ENCODE peak calls at places on chromosome 6, in eight cellular contexts. One of them, this sample, is unnamed.

GRCh38 chr6:160069050-160069454 is 52.6 kb upstream of the SLC22A1 start:
- DNase-seq in kidney: no peak
- DNase-seq in ascending aorta: no peak
- DNase-seq in OCI-LY7: peak; percentile 82
- DNase-seq in lower leg skin: no peak
- DNase-seq in pancreas: no peak
- DNase-seq in cardiac muscle cell: no peak
- DNase-seq in spleen: no peak
- DNase-seq in this sample: no peak

GRCh38 chr6:107629545-107630147 is 139.7 kb downstream of the SOBP start:
- DNase-seq in kidney: no peak
- DNase-seq in ascending aorta: no peak
- DNase-seq in OCI-LY7: no peak
- DNase-seq in lower leg skin: no peak
- DNase-seq in pancreas: no peak
- DNase-seq in cardiac muscle cell: no peak
- DNase-seq in spleen: no peak
- DNase-seq in this sample: no peak

GRCh38 chr6:139801571-139802321 is 427.3 kb upstream of the CITED2 start:
- DNase-seq in kidney: no peak
- DNase-seq in ascending aorta: no peak
- DNase-seq in OCI-LY7: no peak
- DNase-seq in lower leg skin: no peak
- DNase-seq in pancreas: no peak
- DNase-seq in cardiac muscle cell: peak; percentile 55
- DNase-seq in spleen: no peak
- DNase-seq in this sample: no peak

GRCh38 chr6:119626884-119627619 is 277.5 kb upstream of the MAN1A1 start:
- DNase-seq in kidney: no peak
- DNase-seq in ascending aorta: no peak
- DNase-seq in OCI-LY7: no peak
- DNase-seq in lower leg skin: no peak
- DNase-seq in pancreas: no peak
- DNase-seq in cardiac muscle cell: no peak
- DNase-seq in spleen: no peak
- DNase-seq in this sample: no peak

GRCh38 chr6:63897459-63897858 is 261.9 kb downstream of the PHF3 start:
- DNase-seq in kidney: no peak
- DNase-seq in ascending aorta: no peak
- DNase-seq in OCI-LY7: no peak
- DNase-seq in lower leg skin: no peak
- DNase-seq in pancreas: no peak
- DNase-seq in cardiac muscle cell: no peak
- DNase-seq in spleen: no peak
- DNase-seq in this sample: no peak

GRCh38 chr6:2853766-2854393 is 12.2 kb upstream of the SERPINB1 start:
- DNase-seq in kidney: peak; percentile 84
- DNase-seq in ascending aorta: peak; percentile 55
- DNase-seq in OCI-LY7: peak; percentile 70
- DNase-seq in lower leg skin: no peak
- DNase-seq in pancreas: no peak
- DNase-seq in cardiac muscle cell: no peak
- DNase-seq in spleen: no peak
- DNase-seq in this sample: peak; percentile 58

GRCh38 chr6:131995924-131996323 is 44.8 kb upstream of the CCN2 start:
- DNase-seq in kidney: no peak
- DNase-seq in ascending aorta: no peak
- DNase-seq in OCI-LY7: no peak
- DNase-seq in lower leg skin: no peak
- DNase-seq in pancreas: no peak
- DNase-seq in cardiac muscle cell: no peak
- DNase-seq in spleen: no peak
- DNase-seq in this sample: no peak

GRCh38 chr6:99270852-99271251 is 78.6 kb downstream of the FAXC start:
- DNase-seq in kidney: no peak
- DNase-seq in ascending aorta: no peak
- DNase-seq in OCI-LY7: no peak
- DNase-seq in lower leg skin: no peak
- DNase-seq in pancreas: no peak
- DNase-seq in cardiac muscle cell: no peak
- DNase-seq in spleen: no peak
- DNase-seq in this sample: no peak

GRCh38 chr6:35448191-35448590 is 3.9 kb upstream of the FANCE start:
- DNase-seq in kidney: peak; percentile 30
- DNase-seq in ascending aorta: no peak
- DNase-seq in OCI-LY7: no peak
- DNase-seq in lower leg skin: no peak
- DNase-seq in pancreas: no peak
- DNase-seq in cardiac muscle cell: no peak
- DNase-seq in spleen: no peak
- DNase-seq in this sample: no peak

GRCh38 chr6:506508-506907 is 115.0 kb downstream of the IRF4 start:
- DNase-seq in kidney: no peak
- DNase-seq in ascending aorta: no peak
- DNase-seq in OCI-LY7: no peak
- DNase-seq in lower leg skin: no peak
- DNase-seq in pancreas: no peak
- DNase-seq in cardiac muscle cell: no peak
- DNase-seq in spleen: no peak
- DNase-seq in this sample: no peak

GRCh38 chr6:152632383-152632782 is 4.8 kb downstream of the SYNE1 start:
- DNase-seq in kidney: no peak
- DNase-seq in ascending aorta: no peak
- DNase-seq in OCI-LY7: no peak
- DNase-seq in lower leg skin: no peak
- DNase-seq in pancreas: no peak
- DNase-seq in cardiac muscle cell: no peak
- DNase-seq in spleen: no peak
- DNase-seq in this sample: no peak

GRCh38 chr6:30931959-30932645 is at the start of gene SFTA2:
- DNase-seq in kidney: no peak
- DNase-seq in ascending aorta: no peak
- DNase-seq in OCI-LY7: no peak
- DNase-seq in lower leg skin: no peak
- DNase-seq in pancreas: no peak
- DNase-seq in cardiac muscle cell: no peak
- DNase-seq in spleen: no peak
- DNase-seq in this sample: no peak

GRCh38 chr6:91029211-91029610 is 442.3 kb upstream of the MAP3K7 start:
- DNase-seq in kidney: no peak
- DNase-seq in ascending aorta: no peak
- DNase-seq in OCI-LY7: no peak
- DNase-seq in lower leg skin: no peak
- DNase-seq in pancreas: no peak
- DNase-seq in cardiac muscle cell: peak; percentile 37
- DNase-seq in spleen: no peak
- DNase-seq in this sample: no peak

GRCh38 chr6:79602859-79603258 is 28.3 kb upstream of the SH3BGRL2 start:
- DNase-seq in kidney: no peak
- DNase-seq in ascending aorta: no peak
- DNase-seq in OCI-LY7: no peak
- DNase-seq in lower leg skin: no peak
- DNase-seq in pancreas: no peak
- DNase-seq in cardiac muscle cell: no peak
- DNase-seq in spleen: no peak
- DNase-seq in this sample: no peak

GRCh38 chr6:23654745-23655144 is 471.3 kb upstream of the NRSN1 start:
- DNase-seq in kidney: no peak
- DNase-seq in ascending aorta: no peak
- DNase-seq in OCI-LY7: no peak
- DNase-seq in lower leg skin: no peak
- DNase-seq in pancreas: no peak
- DNase-seq in cardiac muscle cell: no peak
- DNase-seq in spleen: no peak
- DNase-seq in this sample: no peak

GRCh38 chr6:12017876-12018401 is 5.8 kb downstream of the HIVEP1 start:
- DNase-seq in kidney: peak; percentile 75
- DNase-seq in ascending aorta: no peak
- DNase-seq in OCI-LY7: no peak
- DNase-seq in lower leg skin: no peak
- DNase-seq in pancreas: no peak
- DNase-seq in cardiac muscle cell: no peak
- DNase-seq in spleen: peak; percentile 75
- DNase-seq in this sample: no peak

GRCh38 chr6:303263-303662 is 11.0 kb downstream of the DUSP22 start:
- DNase-seq in kidney: no peak
- DNase-seq in ascending aorta: no peak
- DNase-seq in OCI-LY7: no peak
- DNase-seq in lower leg skin: no peak
- DNase-seq in pancreas: peak; percentile 41
- DNase-seq in cardiac muscle cell: no peak
- DNase-seq in spleen: peak; percentile 75
- DNase-seq in this sample: no peak

GRCh38 chr6:16762265-16762546 is 946 bp upstream of the ATXN1 start:
- DNase-seq in kidney: no peak
- DNase-seq in ascending aorta: no peak
- DNase-seq in OCI-LY7: no peak
- DNase-seq in lower leg skin: no peak
- DNase-seq in pancreas: no peak
- DNase-seq in cardiac muscle cell: no peak
- DNase-seq in spleen: no peak
- DNase-seq in this sample: no peak

GRCh38 chr6:49252901-49253300 is 210.2 kb downstream of the MMUT start:
- DNase-seq in kidney: no peak
- DNase-seq in ascending aorta: no peak
- DNase-seq in OCI-LY7: no peak
- DNase-seq in lower leg skin: no peak
- DNase-seq in pancreas: no peak
- DNase-seq in cardiac muscle cell: no peak
- DNase-seq in spleen: no peak
- DNase-seq in this sample: no peak

GRCh38 chr6:12339808-12340487 is 49.8 kb downstream of the EDN1 start:
- DNase-seq in kidney: no peak
- DNase-seq in ascending aorta: no peak
- DNase-seq in OCI-LY7: no peak
- DNase-seq in lower leg skin: no peak
- DNase-seq in pancreas: no peak
- DNase-seq in cardiac muscle cell: no peak
- DNase-seq in spleen: no peak
- DNase-seq in this sample: peak; percentile 57

GRCh38 chr6:56618050-56618449 is 24.6 kb downstream of the DST start:
- DNase-seq in kidney: no peak
- DNase-seq in ascending aorta: no peak
- DNase-seq in OCI-LY7: no peak
- DNase-seq in lower leg skin: no peak
- DNase-seq in pancreas: no peak
- DNase-seq in cardiac muscle cell: no peak
- DNase-seq in spleen: no peak
- DNase-seq in this sample: no peak
- TF ChIP-seq CTCF in kidney: no peak
- TF ChIP-seq CTCF in ascending aorta: no peak
- TF ChIP-seq CTCF in OCI-LY7: peak; percentile 41
- TF ChIP-seq CTCF in lower leg skin: no peak
- TF ChIP-seq CTCF in pancreas: no peak
- TF ChIP-seq CTCF in cardiac muscle cell: no peak
- TF ChIP-seq CTCF in spleen: no peak
- TF ChIP-seq CTCF in this sample: no peak

GRCh38 chr6:33278392-33278741 is 1.4 kb downstream of the B3GALT4 start:
- DNase-seq in kidney: no peak
- DNase-seq in ascending aorta: no peak
- DNase-seq in OCI-LY7: no peak
- DNase-seq in lower leg skin: no peak
- DNase-seq in pancreas: no peak
- DNase-seq in cardiac muscle cell: no peak
- DNase-seq in spleen: no peak
- DNase-seq in this sample: no peak

GRCh38 chr6:33278810-33279209 is 1.9 kb downstream of the B3GALT4 start:
- DNase-seq in kidney: peak; percentile 37
- DNase-seq in ascending aorta: no peak
- DNase-seq in OCI-LY7: no peak
- DNase-seq in lower leg skin: no peak
- DNase-seq in pancreas: no peak
- DNase-seq in cardiac muscle cell: no peak
- DNase-seq in spleen: peak; percentile 68
- DNase-seq in this sample: no peak

GRCh38 chr6:33279257-33279695 is 2.4 kb downstream of the B3GALT4 start:
- DNase-seq in kidney: peak; percentile 71
- DNase-seq in ascending aorta: no peak
- DNase-seq in OCI-LY7: no peak
- DNase-seq in lower leg skin: no peak
- DNase-seq in pancreas: no peak
- DNase-seq in cardiac muscle cell: no peak
- DNase-seq in spleen: peak; percentile 80
- DNase-seq in this sample: no peak

GRCh38 chr6:33280539-33280938 is 3.6 kb downstream of the B3GALT4 start:
- DNase-seq in kidney: peak; percentile 68
- DNase-seq in ascending aorta: no peak
- DNase-seq in OCI-LY7: no peak
- DNase-seq in lower leg skin: no peak
- DNase-seq in pancreas: no peak
- DNase-seq in cardiac muscle cell: no peak
- DNase-seq in spleen: peak; percentile 74
- DNase-seq in this sample: no peak

GRCh38 chr6:33279971-33280511 is 3.1 kb downstream of the B3GALT4 start:
- DNase-seq in kidney: peak; percentile 67
- DNase-seq in ascending aorta: no peak
- DNase-seq in OCI-LY7: peak; percentile 48
- DNase-seq in lower leg skin: no peak
- DNase-seq in pancreas: no peak
- DNase-seq in cardiac muscle cell: peak; percentile 69
- DNase-seq in spleen: no peak
- DNase-seq in this sample: peak; percentile 58
- TF ChIP-seq CTCF in kidney: peak; percentile 29
- TF ChIP-seq CTCF in ascending aorta: no peak
- TF ChIP-seq CTCF in OCI-LY7: peak; percentile 78
- TF ChIP-seq CTCF in lower leg skin: no peak
- TF ChIP-seq CTCF in pancreas: peak; percentile 20
- TF ChIP-seq CTCF in cardiac muscle cell: peak; percentile 58
- TF ChIP-seq CTCF in spleen: peak; percentile 32
- TF ChIP-seq CTCF in this sample: peak; percentile 56

DNA sequence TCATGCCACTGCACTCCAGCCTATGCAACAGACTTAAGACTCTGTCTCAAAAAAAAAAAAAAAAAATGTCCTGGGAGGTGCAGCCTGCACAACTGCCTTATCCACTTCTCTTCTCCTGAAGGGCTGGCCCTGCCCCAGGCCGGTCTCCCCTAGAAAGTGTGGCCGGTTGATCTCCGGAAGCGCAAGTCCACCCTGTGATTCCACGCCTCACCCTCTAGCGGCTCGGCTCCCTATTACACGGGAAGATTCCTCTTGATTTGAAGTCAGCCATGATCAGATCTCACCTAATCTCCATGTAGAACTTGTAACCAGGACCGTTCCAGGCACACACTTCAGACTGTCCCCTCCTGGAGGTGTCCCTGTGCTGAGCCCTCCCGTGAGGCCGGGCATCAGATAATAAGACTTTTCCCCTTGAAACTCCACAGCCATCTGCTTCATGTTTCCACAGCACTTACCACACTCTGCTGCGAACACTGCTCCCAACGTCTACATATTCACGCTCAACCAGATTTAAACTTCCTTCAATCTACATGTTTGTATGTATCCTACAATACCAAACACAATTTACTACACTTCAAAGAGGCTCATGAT is 49.3 kb upstream of the RPS6KA2 start:
- DNase-seq in kidney: no peak
- DNase-seq in ascending aorta: no peak
- DNase-seq in OCI-LY7: no peak
- DNase-seq in lower leg skin: no peak
- DNase-seq in pancreas: no peak
- DNase-seq in cardiac muscle cell: peak; percentile 54
- DNase-seq in spleen: no peak
- DNase-seq in this sample: no peak
- TF ChIP-seq CTCF in kidney: no peak
- TF ChIP-seq CTCF in ascending aorta: no peak
- TF ChIP-seq CTCF in OCI-LY7: no peak
- TF ChIP-seq CTCF in lower leg skin: no peak
- TF ChIP-seq CTCF in pancreas: no peak
- TF ChIP-seq CTCF in cardiac muscle cell: no peak
- TF ChIP-seq CTCF in spleen: no peak
- TF ChIP-seq CTCF in this sample: no peak

GRCh38 chr6:88963139-88964090 is at the start of gene RNGTT:
- DNase-seq in kidney: peak; percentile 99
- DNase-seq in ascending aorta: peak; percentile 96
- DNase-seq in OCI-LY7: peak; percentile 97
- DNase-seq in lower leg skin: peak; percentile 98
- DNase-seq in pancreas: peak; percentile 99
- DNase-seq in cardiac muscle cell: peak; percentile 99
- DNase-seq in spleen: peak; percentile 100
- DNase-seq in this sample: peak; percentile 100
- TF ChIP-seq CTCF in kidney: no peak
- TF ChIP-seq CTCF in ascending aorta: no peak
- TF ChIP-seq CTCF in OCI-LY7: peak; percentile 31
- TF ChIP-seq CTCF in lower leg skin: no peak
- TF ChIP-seq CTCF in pancreas: no peak
- TF ChIP-seq CTCF in cardiac muscle cell: no peak
- TF ChIP-seq CTCF in spleen: peak; percentile 5
- TF ChIP-seq CTCF in this sample: no peak